ENCODE peak calls at places on chromosome 12, in nine cellular contexts. One of them, this sample, is unnamed.

GRCh38 chr12:115623764-115624334 is 653.6 kb downstream of the MED13L start:
- DNase-seq in OCI-M1: no peak
- DNase-seq in caudate nucleus: no peak
- DNase-seq in activated T-cell treated with anti-CD3 and anti-CD28 coated beads for 48 hours: no peak
- DNase-seq in GM20000: no peak
- DNase-seq in HT1080: no peak
- DNase-seq in NCI-H1105 treated with DMSO at 0.1 percent for 48 hours: no peak
- DNase-seq in cardiac muscle cell: no peak
- DNase-seq in NCI-H69: peak
- DNase-seq in this sample: no peak

GRCh38 chr12:5745251-5745888 is 199.7 kb downstream of the ANO2 start:
- DNase-seq in GM20000: peak
- DNase-seq in cardiac muscle cell: peak
- DNase-seq in NCI-H69: peak
- DNase-seq in OCI-M1: peak
- DNase-seq in caudate nucleus: peak
- DNase-seq in HT1080: peak
- DNase-seq in activated T-cell treated with anti-CD3 and anti-CD28 coated beads for 48 hours: peak
- DNase-seq in NCI-H1105 treated with DMSO at 0.1 percent for 48 hours: peak
- DNase-seq in this sample: peak

GRCh38 chr12:6451348-6452244 is at the start of gene TAPBPL:
- DNase-seq in caudate nucleus: peak
- DNase-seq in GM20000: peak
- DNase-seq in cardiac muscle cell: peak
- DNase-seq in HT1080: peak
- DNase-seq in OCI-M1: peak
- DNase-seq in activated T-cell treated with anti-CD3 and anti-CD28 coated beads for 48 hours: peak
- DNase-seq in NCI-H1105 treated with DMSO at 0.1 percent for 48 hours: peak
- DNase-seq in NCI-H69: peak
- DNase-seq in this sample: peak

GRCh38 chr12:53074999-53075370 is 4.2 kb downstream of the SPRYD3 start:
- DNase-seq in GM20000: no peak
- DNase-seq in OCI-M1: no peak
- DNase-seq in NCI-H1105 treated with DMSO at 0.1 percent for 48 hours: no peak
- DNase-seq in NCI-H69: no peak
- DNase-seq in cardiac muscle cell: no peak
- DNase-seq in activated T-cell treated with anti-CD3 and anti-CD28 coated beads for 48 hours: no peak
- DNase-seq in caudate nucleus: no peak
- DNase-seq in HT1080: no peak
- DNase-seq in this sample: no peak

GRCh38 chr12:102172436-102172835 is 25.2 kb downstream of the PMCH start:
- DNase-seq in OCI-M1: no peak
- DNase-seq in HT1080: no peak
- DNase-seq in cardiac muscle cell: no peak
- DNase-seq in NCI-H69: no peak
- DNase-seq in GM20000: no peak
- DNase-seq in caudate nucleus: no peak
- DNase-seq in activated T-cell treated with anti-CD3 and anti-CD28 coated beads for 48 hours: no peak
- DNase-seq in NCI-H1105 treated with DMSO at 0.1 percent for 48 hours: no peak
- DNase-seq in this sample: no peak

GRCh38 chr12:15196221-15196620 is 25.0 kb downstream of the RERG start:
- DNase-seq in caudate nucleus: no peak
- DNase-seq in GM20000: no peak
- DNase-seq in NCI-H69: peak
- DNase-seq in cardiac muscle cell: no peak
- DNase-seq in activated T-cell treated with anti-CD3 and anti-CD28 coated beads for 48 hours: no peak
- DNase-seq in NCI-H1105 treated with DMSO at 0.1 percent for 48 hours: no peak
- DNase-seq in HT1080: no peak
- DNase-seq in OCI-M1: no peak
- DNase-seq in this sample: no peak

GRCh38 chr12:78035913-78036658 is 205.4 kb downstream of the NAV3 start:
- DNase-seq in cardiac muscle cell: no peak
- DNase-seq in NCI-H1105 treated with DMSO at 0.1 percent for 48 hours: peak
- DNase-seq in caudate nucleus: no peak
- DNase-seq in OCI-M1: no peak
- DNase-seq in NCI-H69: peak
- DNase-seq in HT1080: no peak
- DNase-seq in GM20000: no peak
- DNase-seq in activated T-cell treated with anti-CD3 and anti-CD28 coated beads for 48 hours: no peak
- DNase-seq in this sample: no peak

GRCh38 chr12:132483612-132484011 is 6.3 kb upstream of the FBRSL1 start:
- DNase-seq in cardiac muscle cell: no peak
- DNase-seq in activated T-cell treated with anti-CD3 and anti-CD28 coated beads for 48 hours: no peak
- DNase-seq in HT1080: no peak
- DNase-seq in NCI-H69: no peak
- DNase-seq in OCI-M1: no peak
- DNase-seq in NCI-H1105 treated with DMSO at 0.1 percent for 48 hours: no peak
- DNase-seq in GM20000: no peak
- DNase-seq in caudate nucleus: no peak
- DNase-seq in this sample: no peak

GRCh38 chr12:92030618-92031017 is 115.0 kb downstream of the BTG1 start:
- DNase-seq in cardiac muscle cell: no peak
- DNase-seq in OCI-M1: peak
- DNase-seq in NCI-H69: peak
- DNase-seq in activated T-cell treated with anti-CD3 and anti-CD28 coated beads for 48 hours: no peak
- DNase-seq in caudate nucleus: no peak
- DNase-seq in HT1080: no peak
- DNase-seq in GM20000: peak
- DNase-seq in NCI-H1105 treated with DMSO at 0.1 percent for 48 hours: no peak
- DNase-seq in this sample: no peak

GRCh38 chr12:51437471-51437870 is 12.8 kb downstream of the SLC4A8 start:
- DNase-seq in activated T-cell treated with anti-CD3 and anti-CD28 coated beads for 48 hours: no peak
- DNase-seq in GM20000: no peak
- DNase-seq in NCI-H69: peak
- DNase-seq in cardiac muscle cell: no peak
- DNase-seq in HT1080: no peak
- DNase-seq in caudate nucleus: no peak
- DNase-seq in NCI-H1105 treated with DMSO at 0.1 percent for 48 hours: no peak
- DNase-seq in OCI-M1: no peak
- DNase-seq in this sample: no peak

GRCh38 chr12:54033980-54034783 is 1.3 kb downstream of the HOXC5 start:
- DNase-seq in NCI-H1105 treated with DMSO at 0.1 percent for 48 hours: no peak
- DNase-seq in GM20000: no peak
- DNase-seq in HT1080: no peak
- DNase-seq in cardiac muscle cell: no peak
- DNase-seq in NCI-H69: no peak
- DNase-seq in caudate nucleus: no peak
- DNase-seq in OCI-M1: no peak
- DNase-seq in activated T-cell treated with anti-CD3 and anti-CD28 coated beads for 48 hours: no peak
- DNase-seq in this sample: no peak

GRCh38 chr12:124915249-124916236 is 1.1 kb upstream of the UBC start:
- DNase-seq in activated T-cell treated with anti-CD3 and anti-CD28 coated beads for 48 hours: no peak
- DNase-seq in NCI-H1105 treated with DMSO at 0.1 percent for 48 hours: no peak
- DNase-seq in HT1080: peak
- DNase-seq in caudate nucleus: no peak
- DNase-seq in OCI-M1: no peak
- DNase-seq in cardiac muscle cell: peak
- DNase-seq in GM20000: no peak
- DNase-seq in NCI-H69: no peak
- DNase-seq in this sample: no peak

GRCh38 chr12:118188690-118189371 is 52.9 kb downstream of the PEBP1 start:
- DNase-seq in HT1080: no peak
- DNase-seq in NCI-H1105 treated with DMSO at 0.1 percent for 48 hours: no peak
- DNase-seq in cardiac muscle cell: no peak
- DNase-seq in activated T-cell treated with anti-CD3 and anti-CD28 coated beads for 48 hours: no peak
- DNase-seq in OCI-M1: no peak
- DNase-seq in caudate nucleus: no peak
- DNase-seq in NCI-H69: no peak
- DNase-seq in GM20000: no peak
- DNase-seq in this sample: no peak

GRCh38 chr12:18807714-18808113 is 69.8 kb downstream of the CAPZA3 start:
- DNase-seq in activated T-cell treated with anti-CD3 and anti-CD28 coated beads for 48 hours: no peak
- DNase-seq in GM20000: no peak
- DNase-seq in cardiac muscle cell: no peak
- DNase-seq in OCI-M1: no peak
- DNase-seq in NCI-H1105 treated with DMSO at 0.1 percent for 48 hours: no peak
- DNase-seq in caudate nucleus: no peak
- DNase-seq in HT1080: no peak
- DNase-seq in NCI-H69: no peak
- DNase-seq in this sample: no peak